ENCODE peak calls at places on chromosomes 11 and 22, in five cellular contexts. M is natural killer cell, Z is endothelial cell, I is dorsolateral prefrontal cortex, G is Calu3. H is an unnamed sample.

GRCh38 chr11:108733479-108734116 is 68.7 kb downstream of the DDX10 start:
- DNase-seq in M (no peak), Z (no peak), I (no peak), G (no peak), H (peak)

GRCh38 chr11:110787680-110788079 is 75.4 kb upstream of the ARHGAP20 start:
- DNase-seq in M (no peak), Z (no peak), I (no peak), G (no peak), H (no peak)

GRCh38 chr11:94597896-94598295 is 30.7 kb downstream of the PIWIL4 start:
- DNase-seq in M (no peak), Z (no peak), I (no peak), G (no peak), H (peak)

GRCh38 chr11:95917188-95918036 is 6.5 kb downstream of the MTMR2 start:
- DNase-seq in M (no peak), Z (no peak), I (no peak), G (no peak), H (no peak)

GRCh38 chr11:82995754-82996398 is 75.8 kb downstream of the RAB30 start:
- DNase-seq in M (no peak), Z (no peak), I (no peak), G (no peak), H (peak)

GRCh38 chr11:67698247-67698646 is 23.8 kb upstream of the ALDH3B2 start:
- DNase-seq in M (no peak), Z (no peak), I (no peak), G (no peak), H (peak)

GRCh38 chr11:2309251-2310072 is 7.6 kb downstream of the TSPAN32 start:
- DNase-seq in M (no peak), Z (no peak), I (no peak), G (no peak), H (no peak)

GRCh38 chr11:41382927-41383326 is 76.5 kb downstream of the LRRC4C start:
- DNase-seq in M (no peak), Z (no peak), I (no peak), G (no peak), H (no peak)

GRCh38 chr11:97143463-97143862 is 753.6 kb downstream of the JRKL start:
- DNase-seq in M (no peak), Z (no peak), I (no peak), G (no peak), H (no peak)

GRCh38 chr22:47782461-47783075 is 1020.1 kb downstream of the TBC1D22A start:
- DNase-seq in M (no peak), Z (no peak), I (no peak), G (no peak), H (no peak)

GRCh38 chr11:109236188-109236587 is 185.8 kb upstream of the C11orf87 start:
- DNase-seq in M (no peak), Z (no peak), I (no peak), G (no peak), H (no peak)

GRCh38 chr11:68574308-68574707 is 110.0 kb upstream of the GAL start:
- DNase-seq in M (no peak), Z (no peak), I (no peak), G (no peak), H (no peak)

GRCh38 chr11:18608373-18608772 is 8.8 kb downstream of the MISFA start:
- DNase-seq in M (no peak), Z (no peak), I (no peak), G (no peak), H (no peak)

GRCh38 chr11:66467756-66468155 is 1.1 kb downstream of the PELI3 start:
- DNase-seq in M (no peak), Z (no peak), I (no peak), G (peak), H (peak)

GRCh38 chr11:83157755-83158473 is 983 bp downstream of the PCF11 start:
- DNase-seq in M (peak), Z (peak), I (peak), G (peak), H (peak)

GRCh38 chr11:101129203-101129943 is at the start of gene PGR:
- DNase-seq in M (no peak), Z (peak), I (no peak), G (no peak), H (no peak)

GRCh38 chr11:74636633-74637184 is 44.3 kb downstream of the POLD3 start:
- DNase-seq in M (no peak), Z (no peak), I (no peak), G (no peak), H (no peak)

GRCh38 chr11:94740083-94740974 is 27.8 kb upstream of the AMOTL1 start:
- DNase-seq in M (no peak), Z (peak), I (peak), G (peak), H (peak)

GRCh38 chr11:110479445-110480101 is 49.8 kb downstream of the FDX1 start:
- DNase-seq in M (no peak), Z (no peak), I (no peak), G (no peak), H (no peak)

GRCh38 chr11:9831122-9831521 is 167.2 kb downstream of the SWAP70 start:
- DNase-seq in M (no peak), Z (no peak), I (no peak), G (no peak), H (no peak)

GRCh38 chr11:10164621-10165020 is 129.4 kb downstream of the SBF2 start:
- DNase-seq in M (no peak), Z (no peak), I (no peak), G (no peak), H (no peak)

GRCh38 chr22:27636716-27637503 is 164.6 kb downstream of the MN1 start:
- DNase-seq in M (no peak), Z (no peak), I (no peak), G (no peak), H (no peak)

GRCh38 chr11:126416542-126417090 is 61.1 kb downstream of the ST3GAL4 start:
- DNase-seq in M (peak), Z (peak), I (peak), G (peak), H (peak)

GRCh38 chr11:35085766-35086165 is 53.2 kb upstream of the CD44 start:
- DNase-seq in M (no peak), Z (no peak), I (no peak), G (no peak), H (no peak)

DNA sequence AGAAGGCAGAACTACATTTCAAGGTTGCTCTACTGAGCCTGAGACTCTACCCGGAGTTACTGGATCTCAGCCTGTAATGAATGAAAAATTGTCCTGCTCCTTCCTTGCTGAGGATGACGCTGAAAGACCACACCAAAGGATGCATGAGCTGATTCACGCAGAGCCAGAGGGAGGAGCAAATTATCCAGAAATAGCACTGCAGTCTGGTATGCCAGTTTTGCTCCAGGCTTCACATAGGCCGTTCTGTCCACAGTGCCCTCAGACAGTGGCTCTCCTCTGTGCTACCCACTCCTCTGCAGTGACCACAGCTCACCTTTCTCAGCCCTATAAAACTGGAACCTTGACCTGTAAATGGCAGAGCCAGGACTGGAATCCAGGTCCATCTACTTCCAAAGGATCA is 79.3 kb upstream of the GALNT18 start:
- DNase-seq in M (no peak), Z (no peak), I (no peak), G (no peak), H (no peak)
- TF ChIP-seq CTCF in M (no peak), Z (no peak), I (no peak), G (no peak), H (no peak)

DNA sequence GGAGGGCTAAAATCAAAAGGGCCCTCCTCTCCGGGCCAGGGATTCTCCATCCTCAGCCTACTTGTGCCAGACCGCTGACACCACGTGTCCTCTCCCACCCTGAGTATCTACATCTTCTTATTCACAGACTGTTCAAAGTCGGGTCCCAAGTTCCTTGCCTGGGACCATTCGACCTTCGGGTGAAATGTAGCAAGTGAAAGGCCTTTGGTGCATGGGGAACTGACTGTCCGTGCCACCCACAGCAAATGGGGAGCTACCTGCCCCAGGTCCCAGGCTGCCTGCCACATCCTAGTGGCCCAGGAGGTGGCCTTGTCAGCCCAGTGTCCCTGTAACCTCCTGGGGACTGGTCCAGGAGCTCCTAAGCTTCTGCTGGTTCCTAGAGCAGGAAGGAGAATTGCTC is 67.3 kb downstream of the RTL6 start:
- DNase-seq in M (no peak), Z (no peak), I (no peak), G (no peak), H (no peak)
- TF ChIP-seq CTCF in M (no peak), Z (no peak), I (no peak), G (no peak), H (no peak)

DNA sequence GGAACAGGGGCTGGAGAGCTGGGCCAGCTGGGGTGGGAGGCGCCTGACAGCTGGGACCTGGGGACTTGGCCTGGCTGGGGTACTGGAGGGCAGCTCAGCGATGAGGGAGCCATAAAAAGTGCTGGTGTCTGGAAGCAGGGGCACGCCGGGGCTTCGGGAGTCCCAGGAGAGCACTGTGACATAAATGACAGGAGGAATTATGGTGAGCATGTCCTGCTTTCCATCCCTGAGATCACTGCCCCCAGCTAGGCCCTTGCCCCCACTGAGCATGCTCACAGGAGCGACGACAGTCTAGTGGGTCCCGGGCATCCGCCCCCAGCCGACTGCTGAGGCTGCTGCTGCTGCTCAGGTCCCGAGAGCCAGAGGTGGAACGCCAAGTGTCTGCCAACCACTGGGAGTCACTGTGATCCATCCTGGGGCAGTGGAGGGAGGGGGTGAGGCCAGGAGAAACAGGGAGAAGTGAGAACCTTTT is 6.2 kb downstream of the ROBO4 start:
- DNase-seq in M (no peak), Z (peak), I (no peak), G (no peak), H (no peak)
- TF ChIP-seq CTCF in M (no peak), Z (no peak), I (no peak), G (no peak), H (no peak)

GRCh38 chr11:102367364-102367763 is 20.4 kb downstream of the BIRC2 start:
- DNase-seq in M (no peak), Z (no peak), I (no peak), G (no peak), H (no peak)
- TF ChIP-seq CTCF in M (peak), Z (no peak), I (peak), G (peak), H (peak)

DNA sequence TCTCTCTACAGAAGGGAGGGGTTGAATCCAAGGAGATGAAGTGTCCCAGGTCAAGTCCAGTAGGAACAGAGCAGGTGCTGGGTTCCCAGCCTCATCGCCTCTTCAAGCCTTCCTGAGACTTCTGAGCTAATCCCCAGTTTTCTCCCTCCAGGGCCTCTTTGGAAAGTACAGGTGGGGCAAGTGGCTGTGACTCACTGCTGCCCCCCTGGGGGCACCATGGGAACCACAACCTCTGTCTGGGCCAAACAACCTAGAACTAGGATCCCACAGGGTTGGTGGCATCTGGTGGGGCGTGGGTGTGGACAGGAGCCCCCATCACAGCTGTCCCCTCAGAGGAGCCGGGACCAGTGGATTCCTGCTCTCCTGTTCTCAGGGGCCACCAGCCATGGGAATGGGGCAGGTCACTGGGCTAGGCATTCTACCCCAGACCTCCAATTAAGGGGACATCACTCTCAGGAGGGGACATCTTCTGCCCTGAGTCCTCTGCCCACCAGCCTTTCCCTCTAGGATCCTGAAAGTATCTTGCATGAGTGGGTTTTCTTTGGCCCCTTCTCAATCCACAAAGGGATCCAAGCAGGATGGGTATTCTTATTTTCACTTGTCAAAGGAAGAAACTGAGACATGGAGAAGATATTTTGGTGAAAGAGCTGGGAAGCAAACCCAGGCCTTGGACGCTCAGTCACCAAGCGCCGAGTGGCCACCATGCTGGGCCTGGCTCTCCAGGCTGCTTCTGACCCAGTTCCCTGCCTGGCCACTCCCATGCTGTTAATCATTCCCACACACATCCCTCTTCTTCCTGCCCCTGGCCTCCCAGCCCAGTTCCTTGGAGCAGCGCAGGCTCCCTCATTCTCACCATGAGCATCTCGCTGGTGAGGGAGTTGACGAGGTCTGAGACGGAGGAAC is 23.8 kb downstream of the LRRC10B start:
- DNase-seq in M (peak), Z (peak), I (no peak), G (peak), H (peak)
- TF ChIP-seq CTCF in M (peak), Z (peak), I (peak), G (peak), H (peak)

H was measured in activated CD8-positive, alpha-beta T cell treated with anti-CD3 and anti-CD28 coated beads for 36 hours.